ENCODE peak calls at places on chromosomes 3 and 15, in nine cellular contexts. I is activated CD8-positive, alpha-beta memory T cell treated with anti-CD3 and anti-CD28 coated beads for 4 hours; W is H9; V is PC-3; Y is CD4-positive, alpha-beta T cell; Q is iPS-NIHi11; R is glutamatergic neuron; Z is AG04450; E is activated CD4-positive, CD25-positive, alpha-beta regulatory T cell. O is an unnamed sample.

GRCh38 chr3:58004972-58005371 is 3.2 kb upstream of the FLNB start:
- DNase-seq in I (no peak), W (no peak), V (peak), Y (no peak), Q (no peak), R (no peak), Z (no peak), E (no peak), O (no peak)

GRCh38 chr3:64161481-64161952 is 63.7 kb downstream of the PRICKLE2 start:
- DNase-seq in I (no peak), W (no peak), V (peak), Y (no peak), Q (peak), R (no peak), Z (no peak), E (no peak), O (no peak)

GRCh38 chr3:64666171-64666581 is 21.6 kb downstream of the ADAMTS9 start:
- DNase-seq in I (no peak), W (no peak), V (no peak), Y (no peak), Q (no peak), R (no peak), Z (no peak), E (no peak), O (no peak)

GRCh38 chr3:12741205-12741604 is 17.9 kb downstream of the TMEM40 start:
- DNase-seq in I (no peak), W (no peak), V (no peak), Y (no peak), Q (no peak), R (no peak), Z (no peak), E (no peak), O (no peak)

GRCh38 chr3:139629033-139629432 is 48.7 kb downstream of the NMNAT3 start:
- DNase-seq in I (no peak), W (peak), V (peak), Y (no peak), Q (peak), R (peak), Z (no peak), E (no peak), O (no peak)

GRCh38 chr3:48503406-48504050 is 446 bp downstream of the SHISA5 start:
- DNase-seq in I (no peak), W (peak), V (peak), Y (no peak), Q (peak), R (peak), Z (no peak), E (no peak), O (no peak)

GRCh38 chr3:188776447-188776846 is 395.3 kb upstream of the TPRG1 start:
- DNase-seq in I (no peak), W (no peak), V (peak), Y (no peak), Q (no peak), R (no peak), Z (no peak), E (no peak), O (no peak)

GRCh38 chr3:120059081-120059864 is 35.0 kb downstream of the GSK3B start:
- DNase-seq in I (no peak), W (no peak), V (no peak), Y (no peak), Q (no peak), R (no peak), Z (no peak), E (no peak), O (no peak)

GRCh38 chr3:134594236-134594825 is 56.5 kb downstream of the KY start:
- DNase-seq in I (no peak), W (no peak), V (no peak), Y (no peak), Q (no peak), R (peak), Z (no peak), E (no peak), O (no peak)

GRCh38 chr15:72176743-72177142 is 20.8 kb downstream of the GRAMD2A start:
- DNase-seq in I (no peak), W (no peak), V (no peak), Y (no peak), Q (no peak), R (no peak), Z (no peak), E (no peak), O (no peak)

GRCh38 chr15:29072444-29072843 is 186.7 kb downstream of the APBA2 start:
- DNase-seq in I (no peak), W (no peak), V (no peak), Y (no peak), Q (no peak), R (no peak), Z (no peak), E (no peak), O (no peak)

GRCh38 chr3:89571298-89571697 is 463.9 kb downstream of the EPHA3 start:
- DNase-seq in I (no peak), W (no peak), V (no peak), Y (no peak), Q (no peak), R (no peak), Z (no peak), E (no peak), O (no peak)

GRCh38 chr3:109413049-109413448 is 75.7 kb upstream of the DPPA4 start:
- DNase-seq in I (no peak), W (no peak), V (peak), Y (no peak), Q (no peak), R (no peak), Z (no peak), E (no peak), O (no peak)

GRCh38 chr3:64408770-64409169 is 183.5 kb upstream of the PRICKLE2 start:
- DNase-seq in I (no peak), W (no peak), V (no peak), Y (no peak), Q (no peak), R (no peak), Z (no peak), E (no peak), O (no peak)

GRCh38 chr15:73822998-73823397 is 50.4 kb upstream of the TBC1D21 start:
- DNase-seq in I (no peak), W (no peak), V (peak), Y (no peak), Q (peak), R (no peak), Z (no peak), E (no peak), O (no peak)

GRCh38 chr15:57321485-57321884 is 54.8 kb upstream of the CGNL1 start:
- DNase-seq in I (no peak), W (no peak), V (no peak), Y (no peak), Q (no peak), R (no peak), Z (no peak), E (no peak), O (no peak)

GRCh38 chr3:71579934-71580318 is 3.6 kb downstream of the FOXP1 start:
- DNase-seq in I (no peak), W (no peak), V (peak), Y (no peak), Q (no peak), R (no peak), Z (no peak), E (no peak), O (no peak)

O was measured in stimulated activated CD8-positive, alpha-beta memory T cell treated with anti-CD3 and anti-CD28 coated beads, Interleukin-4, amount 100 ng/mL, for 4 hours.